ENCODE peak calls at places on chromosomes 2 and 18, in five cellular contexts. N, A, C, I and U are unnamed samples.

GRCh38 chr2:132542953-132543569 is 126.5 kb downstream of the GPR39 start:
- DNase-seq in I (no peak), N (no peak), C (no peak), A (peak), U (no peak)

GRCh38 chr2:216404010-216404618 is 8.2 kb upstream of the SMARCAL1 start:
- DNase-seq in I (peak), N (peak), C (peak), A (peak), U (peak)

GRCh38 chr2:120772261-120772660 is 36.6 kb downstream of the GLI2 start:
- DNase-seq in C (peak), N (no peak), A (no peak), I (no peak), U (no peak)

GRCh38 chr2:46534589-46534988 is 55.2 kb downstream of the TMEM247 start:
- DNase-seq in N (peak), A (no peak), C (peak), I (no peak), U (no peak)

GRCh38 chr2:95238131-95238530 is 30.8 kb downstream of the ZNF892 start:
- DNase-seq in I (no peak), C (no peak), N (no peak), A (no peak), U (no peak)

GRCh38 chr2:168622559-168622958 is 166.5 kb downstream of the CERS6 start:
- DNase-seq in I (no peak), C (no peak), A (no peak), N (no peak), U (no peak)

GRCh38 chr18:23038712-23039111 is 96.6 kb upstream of the CABLES1 start:
- DNase-seq in I (no peak), N (no peak), A (peak), C (no peak), U (peak)

GRCh38 chr2:219277703-219278654 is 1.2 kb upstream of the DNAJB2 start:
- DNase-seq in A (peak), N (peak), I (peak), C (peak), U (peak)

GRCh38 chr2:48173141-48173540 is 266.8 kb upstream of the FBXO11 start:
- DNase-seq in C (no peak), N (no peak), I (no peak), A (no peak), U (no peak)

GRCh38 chr2:9694661-9695060 is 63.9 kb upstream of the YWHAQ start:
- DNase-seq in I (no peak), A (no peak), C (peak), N (no peak), U (no peak)

GRCh38 chr2:39380525-39381150 is 56.4 kb downstream of the MAP4K3 start:
- DNase-seq in I (no peak), A (peak), N (no peak), C (no peak), U (peak)

GRCh38 chr2:175437167-175437566 is 255.7 kb upstream of the ATP5MC3 start:
- DNase-seq in C (no peak), N (no peak), A (no peak), I (no peak), U (no peak)

GRCh38 chr18:13266208-13267100 is 47.9 kb downstream of the LDLRAD4 start:
- DNase-seq in A (peak), I (no peak), N (no peak), C (no peak), U (no peak)

GRCh38 chr2:240451108-240451611 is 15.7 kb downstream of the GPC1 start:
- DNase-seq in N (no peak), C (no peak), A (no peak), I (no peak), U (no peak)

GRCh38 chr18:49584431-49584830 is 22.6 kb downstream of the LIPG start:
- DNase-seq in A (no peak), I (no peak), N (peak), C (no peak), U (no peak)

GRCh38 chr18:29501952-29502351 is 1325.0 kb upstream of the CDH2 start:
- DNase-seq in C (no peak), N (no peak), A (peak), I (no peak), U (peak)

GRCh38 chr2:72892506-72893173 is 5.4 kb downstream of the SPR start:
- DNase-seq in I (peak), C (peak), A (peak), N (peak), U (peak)

GRCh38 chr2:200340527-200341224 is 34.2 kb downstream of the SPATS2L start:
- DNase-seq in A (no peak), I (no peak), C (no peak), N (no peak), U (peak)

GRCh38 chr2:130390460-130391057 is 34.7 kb downstream of the PTPN18 start:
- DNase-seq in I (no peak), N (peak), A (no peak), C (peak), U (no peak)

GRCh38 chr2:20543579-20543887 is 96.7 kb downstream of the RHOB start:
- DNase-seq in I (no peak), N (peak), A (no peak), C (no peak), U (no peak)

GRCh38 chr18:3402962-3403585 is 46.9 kb upstream of the TGIF1 start:
- DNase-seq in C (no peak), I (no peak), A (peak), N (peak), U (peak)

GRCh38 chr2:7594211-7594610 is 677.0 kb downstream of the RNF144A start:
- DNase-seq in A (no peak), I (no peak), N (no peak), C (no peak), U (no peak)
- H3K4me3 ChIP-seq in A (no peak), I (no peak), N (no peak), C (no peak), U (no peak)

GRCh38 chr2:167052825-167053224 is 164.5 kb downstream of the XIRP2 start:
- DNase-seq in A (peak), I (no peak), N (no peak), C (no peak), U (peak)

GRCh38 chr2:167049659-167050058 is 161.4 kb downstream of the XIRP2 start:
- DNase-seq in I (no peak), N (no peak), C (no peak), A (no peak), U (no peak)

DNA sequence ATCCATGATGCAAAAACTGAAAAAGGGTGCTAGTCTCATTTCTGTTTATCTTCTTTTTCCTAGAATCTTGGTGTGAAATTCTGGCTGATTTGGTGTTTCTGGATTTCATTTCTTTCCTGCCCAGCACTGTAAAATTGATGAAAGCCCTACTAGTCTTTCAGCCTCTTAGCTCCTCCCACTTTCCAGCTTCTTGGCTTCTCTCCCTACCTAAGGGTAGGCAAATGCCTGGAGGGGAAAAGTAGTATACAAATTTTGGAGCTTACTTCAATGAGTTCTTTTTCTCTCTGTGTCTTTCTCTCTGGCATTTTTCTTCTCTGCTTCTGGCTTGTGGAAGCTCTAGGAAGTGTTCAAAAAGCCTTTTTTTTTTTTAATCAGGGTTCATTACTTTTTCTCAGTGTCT is 160.5 kb downstream of the XIRP2 start:
- DNase-seq in A (no peak), I (no peak), C (peak), N (no peak), U (no peak)
- H3K4me3 ChIP-seq in A (no peak), I (no peak), C (no peak), N (no peak), U (no peak)

GRCh38 chr18:24727685-24728084 is 267.2 kb downstream of the HRH4 start:
- DNase-seq in A (no peak), N (no peak), I (no peak), C (peak), U (no peak)

GRCh38 chr18:24725644-24726043 is 265.2 kb downstream of the HRH4 start:
- DNase-seq in A (no peak), I (no peak), N (no peak), C (no peak), U (no peak)

GRCh38 chr18:24731158-24731557 is 270.7 kb downstream of the HRH4 start:
- DNase-seq in I (no peak), C (no peak), N (no peak), A (no peak), U (no peak)

GRCh38 chr18:24731981-24732380 is 271.5 kb downstream of the HRH4 start:
- DNase-seq in A (no peak), N (no peak), C (no peak), I (no peak), U (no peak)

DNA sequence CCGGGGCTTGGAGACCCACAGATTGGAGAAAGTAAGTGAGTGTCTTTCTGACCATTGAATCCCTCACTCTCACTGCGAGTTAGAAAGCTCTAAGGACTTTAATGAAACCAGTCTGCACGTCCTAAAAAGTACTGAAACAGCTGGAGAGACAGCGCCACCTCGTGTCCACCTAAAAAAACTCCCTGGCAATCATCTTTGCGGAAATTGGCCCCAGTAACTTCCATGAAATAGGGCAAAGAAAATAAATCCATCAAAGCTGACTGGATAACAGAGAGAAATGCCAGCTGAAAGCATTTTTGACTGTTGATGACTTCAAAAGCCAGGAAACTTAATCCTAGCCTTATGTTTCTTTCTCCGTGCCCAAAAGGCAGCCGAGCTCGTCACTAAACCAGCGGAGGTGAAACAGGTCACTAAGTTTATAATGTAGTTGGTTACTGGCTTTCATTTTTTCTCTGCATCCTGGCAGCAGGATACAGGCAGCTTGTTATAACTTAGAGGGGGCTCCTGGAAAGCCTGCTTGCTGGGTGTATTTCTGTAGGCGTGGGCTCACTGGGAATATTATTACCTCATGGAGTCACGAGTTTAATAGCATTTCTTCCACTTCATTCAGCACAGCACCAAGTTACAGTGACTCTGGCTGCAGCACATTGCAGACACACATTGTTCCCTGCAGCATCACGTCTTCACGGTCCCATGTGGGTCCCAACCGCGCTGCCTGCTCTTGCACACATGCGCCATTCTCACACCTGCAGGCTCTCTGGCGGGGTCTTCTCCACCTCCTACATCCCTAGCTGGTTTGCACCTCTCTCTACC is 266.5 kb downstream of the HRH4 start:
- DNase-seq in I (peak), C (peak), N (peak), A (peak), U (peak)
- H3K4me3 ChIP-seq in I (no peak), C (no peak), N (no peak), A (peak), U (no peak)

DNA sequence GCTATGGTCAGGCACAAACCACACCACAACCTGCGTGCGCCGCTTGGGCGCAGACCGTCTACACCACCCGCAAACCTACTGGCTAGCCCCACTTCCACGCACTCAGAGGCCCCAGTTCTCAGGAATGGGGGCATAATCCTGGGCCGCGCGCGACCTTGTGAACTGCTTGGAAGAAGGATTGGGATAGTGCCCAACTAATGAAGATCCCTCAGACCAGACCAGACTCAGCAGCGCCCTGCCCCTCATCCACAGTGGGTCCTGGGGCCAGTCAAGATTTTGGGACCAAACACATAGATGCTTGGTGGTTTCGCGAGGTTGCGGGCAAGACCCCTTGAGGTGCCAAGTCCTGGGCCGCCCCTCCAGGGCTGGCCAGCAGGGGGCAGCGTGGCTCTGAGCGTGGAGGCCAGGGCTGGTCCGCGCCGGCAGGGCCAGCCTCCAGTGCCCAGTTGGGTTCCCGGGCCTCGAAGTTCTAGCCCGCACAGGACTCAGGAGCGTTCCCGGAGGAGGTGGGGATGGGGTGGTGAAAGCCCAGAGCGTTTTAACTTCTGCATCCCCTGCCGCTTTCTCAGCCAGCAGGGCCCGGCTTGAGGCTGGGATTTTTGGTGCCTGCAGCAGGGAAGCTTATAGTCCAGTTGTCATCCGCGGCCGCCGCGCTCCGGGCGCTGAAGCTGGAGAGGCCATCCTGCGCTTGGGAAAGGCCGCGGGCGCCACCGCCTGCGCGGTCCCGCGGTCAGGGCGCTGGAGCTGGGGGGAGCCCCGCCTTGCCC is 8.3 kb downstream of the OSR1 start:
- DNase-seq in A (no peak), N (peak), I (peak), C (peak), U (peak)
- H3K4me3 ChIP-seq in A (no peak), N (no peak), I (peak), C (peak), U (no peak)

DNA sequence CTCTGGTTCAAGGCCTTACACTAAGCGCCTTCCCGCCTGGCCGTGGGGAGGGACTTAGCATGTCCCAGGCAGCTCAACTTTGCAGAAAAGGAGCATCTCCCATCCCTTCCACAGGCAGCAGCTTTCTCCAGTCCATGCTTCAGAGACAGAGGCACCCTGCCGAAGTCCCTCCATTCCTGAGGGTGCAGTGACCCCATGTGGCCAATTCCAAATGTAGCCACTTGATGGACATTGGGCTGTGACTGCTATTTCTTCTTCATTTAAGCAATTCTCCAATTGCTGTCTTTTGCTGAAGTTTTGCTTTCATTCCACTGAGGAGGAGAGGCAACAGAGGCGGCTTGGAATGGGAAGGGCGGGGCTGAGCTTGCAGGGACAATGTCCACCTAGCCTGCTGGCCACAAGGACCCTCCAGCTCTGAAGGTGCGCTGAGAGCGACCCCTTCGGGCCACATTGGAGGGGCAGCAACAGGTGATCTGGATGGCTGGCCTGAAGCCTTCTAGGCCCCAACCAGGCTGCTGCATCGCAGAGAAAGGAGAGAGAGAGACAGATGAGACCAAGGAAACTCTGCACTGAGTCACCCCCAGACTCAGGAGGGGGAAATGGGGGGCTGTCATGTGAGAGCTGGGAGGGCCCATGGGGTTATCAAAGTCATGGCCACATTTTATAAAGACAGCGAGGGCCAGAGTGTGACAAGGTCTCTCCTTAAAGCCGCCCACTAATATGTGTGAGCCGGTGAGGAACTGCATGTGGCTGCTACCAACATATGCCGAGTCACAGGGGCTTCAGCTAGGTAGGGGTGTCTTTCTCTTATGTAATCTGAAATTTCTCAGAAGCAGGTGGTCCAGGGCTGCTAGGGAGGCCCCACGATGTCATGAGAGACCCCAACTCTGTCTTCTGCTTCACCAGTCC is 61.3 kb downstream of the LONRF2 start:
- DNase-seq in C (peak), A (peak), I (peak), N (peak), U (peak)
- H3K4me3 ChIP-seq in C (no peak), A (no peak), I (no peak), N (no peak), U (no peak)

DNA sequence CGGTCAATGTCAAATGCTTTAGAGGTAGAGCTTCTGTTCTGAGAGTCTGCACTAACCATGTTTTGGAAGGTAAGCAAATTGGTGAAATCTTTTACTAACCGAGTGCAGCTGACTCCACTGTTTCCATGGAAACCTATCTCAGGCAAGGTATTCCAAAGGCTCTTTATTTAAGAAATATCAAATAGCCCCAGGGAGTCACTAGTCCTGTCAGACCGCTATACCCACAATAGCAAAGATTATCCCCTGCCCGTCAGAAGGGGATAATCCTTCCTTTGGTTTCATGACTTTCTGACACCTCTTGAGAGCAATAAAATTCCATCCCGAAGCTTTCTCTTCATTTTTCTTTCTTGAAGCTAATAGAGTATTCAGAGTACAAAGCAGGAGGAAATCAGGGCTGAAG is 34.7 kb upstream of the MAP2 start:
- DNase-seq in I (no peak), N (no peak), A (no peak), C (peak), U (no peak)
- H3K4me3 ChIP-seq in I (no peak), N (no peak), A (no peak), C (no peak), U (no peak)

GRCh38 chr18:63207825-63208224 is 111.7 kb downstream of the BCL2 start:
- DNase-seq in A (no peak), N (peak), I (no peak), C (no peak), U (no peak)
- H3K4me3 ChIP-seq in A (no peak), N (no peak), I (no peak), C (no peak), U (no peak)

GRCh38 chr2:181103659-181104058 is 123.3 kb downstream of the UBE2E3 start:
- DNase-seq in C (no peak), I (no peak), A (no peak), N (no peak), U (no peak)
- H3K4me3 ChIP-seq in C (no peak), I (no peak), A (no peak), N (no peak), U (no peak)